ENCODE peak calls at places on chromosomes 4 and X, in five cellular contexts. One of them, this sample, is unnamed.

GRCh38 chr4:188658958-188659522 is 519.8 kb downstream of the TRIML1 start:
- DNase-seq in A549: no peak
- DNase-seq in ovary: no peak
- DNase-seq in transverse colon: no peak
- DNase-seq in stomach: no peak
- DNase-seq in this sample: no peak

GRCh38 chrX:119427024-119427794 is 28.1 kb downstream of the SLC25A43 start:
- DNase-seq in A549: peak; percentile 19
- DNase-seq in ovary: peak; percentile 9
- DNase-seq in transverse colon: peak; percentile 35
- DNase-seq in stomach: no peak
- DNase-seq in this sample: no peak

GRCh38 chr4:184383497-184384055 is 90.8 kb downstream of the IRF2 start:
- DNase-seq in A549: peak; percentile 54
- DNase-seq in ovary: peak; percentile 33
- DNase-seq in transverse colon: peak; percentile 32
- DNase-seq in stomach: peak; percentile 45
- DNase-seq in this sample: no peak

GRCh38 chr4:3207531-3208037 is 41.4 kb upstream of the MSANTD1 start:
- DNase-seq in A549: no peak
- DNase-seq in ovary: no peak
- DNase-seq in transverse colon: no peak
- DNase-seq in stomach: no peak
- DNase-seq in this sample: no peak

GRCh38 chrX:45011131-45011530 is 138.1 kb downstream of the KDM6A start:
- DNase-seq in A549: peak; percentile 44
- DNase-seq in ovary: no peak
- DNase-seq in transverse colon: no peak
- DNase-seq in stomach: no peak
- DNase-seq in this sample: no peak

GRCh38 chrX:149453030-149453429 is 52.1 kb downstream of the IDS start:
- DNase-seq in A549: peak; percentile 13
- DNase-seq in ovary: no peak
- DNase-seq in transverse colon: no peak
- DNase-seq in stomach: no peak
- DNase-seq in this sample: no peak

GRCh38 chr4:150232029-150232428 is 153.8 kb downstream of the DCLK2 start:
- DNase-seq in A549: peak; percentile 10
- DNase-seq in ovary: no peak
- DNase-seq in transverse colon: no peak
- DNase-seq in stomach: no peak
- DNase-seq in this sample: no peak

GRCh38 chr4:187218705-187219245 is 495.1 kb upstream of the FAT1 start:
- DNase-seq in A549: no peak
- DNase-seq in ovary: no peak
- DNase-seq in transverse colon: no peak
- DNase-seq in stomach: no peak
- DNase-seq in this sample: no peak

GRCh38 chrX:55039471-55039870 is 8.7 kb upstream of the ALAS2 start:
- DNase-seq in A549: no peak
- DNase-seq in ovary: no peak
- DNase-seq in transverse colon: no peak
- DNase-seq in stomach: no peak
- DNase-seq in this sample: no peak

GRCh38 chrX:37871626-37872302 is 24.4 kb upstream of the DYNLT3 start:
- DNase-seq in A549: peak; percentile 52
- DNase-seq in ovary: no peak
- DNase-seq in transverse colon: no peak
- DNase-seq in stomach: peak; percentile 29
- DNase-seq in this sample: no peak

GRCh38 chr4:121769341-121769740 is 4.4 kb upstream of the SMIM43 start:
- DNase-seq in A549: no peak
- DNase-seq in ovary: no peak
- DNase-seq in transverse colon: no peak
- DNase-seq in stomach: no peak
- DNase-seq in this sample: no peak

GRCh38 chr4:119172223-119172622 is 36.6 kb downstream of the MYOZ2 start:
- DNase-seq in A549: no peak
- DNase-seq in ovary: no peak
- DNase-seq in transverse colon: no peak
- DNase-seq in stomach: no peak
- DNase-seq in this sample: no peak

GRCh38 chrX:4380710-4381109 is 667.3 kb upstream of the PRKX start:
- DNase-seq in A549: no peak
- DNase-seq in ovary: no peak
- DNase-seq in transverse colon: no peak
- DNase-seq in stomach: no peak
- DNase-seq in this sample: no peak

GRCh38 chrX:108071578-108071977 is 19.8 kb downstream of the PSMD10 start:
- DNase-seq in A549: no peak
- DNase-seq in ovary: no peak
- DNase-seq in transverse colon: no peak
- DNase-seq in stomach: no peak
- DNase-seq in this sample: no peak

GRCh38 chr4:118989098-118990080 is 100.7 kb downstream of the SYNPO2 start:
- DNase-seq in A549: peak; percentile 10
- DNase-seq in ovary: no peak
- DNase-seq in transverse colon: no peak
- DNase-seq in stomach: no peak
- DNase-seq in this sample: no peak

GRCh38 chr4:127203561-127204260 is 429.0 kb upstream of the INTU start:
- DNase-seq in A549: no peak
- DNase-seq in ovary: no peak
- DNase-seq in transverse colon: no peak
- DNase-seq in stomach: no peak
- DNase-seq in this sample: no peak

GRCh38 chr4:8319731-8320385 is 50.3 kb downstream of the HTRA3 start:
- DNase-seq in A549: no peak
- DNase-seq in ovary: peak; percentile 60
- DNase-seq in transverse colon: peak; percentile 25
- DNase-seq in stomach: peak; percentile 21
- DNase-seq in this sample: no peak

GRCh38 chr4:84503495-84504437 is 4.7 kb upstream of the NKX6-1 start:
- DNase-seq in A549: peak; percentile 66
- DNase-seq in ovary: no peak
- DNase-seq in transverse colon: no peak
- DNase-seq in stomach: no peak
- DNase-seq in this sample: no peak

GRCh38 chr4:78585633-78586032 is 34.1 kb downstream of the ANXA3 start:
- DNase-seq in A549: no peak
- DNase-seq in ovary: no peak
- DNase-seq in transverse colon: no peak
- DNase-seq in stomach: no peak
- DNase-seq in this sample: no peak

GRCh38 chr4:48315728-48316630 is 25.4 kb upstream of the SLAIN2 start:
- DNase-seq in A549: peak; percentile 64
- DNase-seq in ovary: no peak
- DNase-seq in transverse colon: no peak
- DNase-seq in stomach: no peak
- DNase-seq in this sample: peak; percentile 24

GRCh38 chr4:24857996-24858395 is 54.8 kb downstream of the CCDC149 start:
- DNase-seq in A549: no peak
- DNase-seq in ovary: no peak
- DNase-seq in transverse colon: no peak
- DNase-seq in stomach: no peak
- DNase-seq in this sample: no peak
- TF ChIP-seq EP300 in A549: no peak
- TF ChIP-seq EP300 in ovary: no peak
- TF ChIP-seq EP300 in transverse colon: no peak
- TF ChIP-seq EP300 in stomach: no peak
- TF ChIP-seq EP300 in this sample: no peak

GRCh38 chr4:182074842-182075241 is 168.4 kb upstream of the TENM3 start:
- DNase-seq in A549: no peak
- DNase-seq in ovary: no peak
- DNase-seq in transverse colon: no peak
- DNase-seq in stomach: no peak
- DNase-seq in this sample: no peak
- TF ChIP-seq EP300 in A549: no peak
- TF ChIP-seq EP300 in ovary: no peak
- TF ChIP-seq EP300 in transverse colon: no peak
- TF ChIP-seq EP300 in stomach: no peak
- TF ChIP-seq EP300 in this sample: no peak

GRCh38 chr4:158208931-158209640 is 1.2 kb upstream of the TMEM144 start:
- DNase-seq in A549: no peak
- DNase-seq in ovary: no peak
- DNase-seq in transverse colon: no peak
- DNase-seq in stomach: no peak
- DNase-seq in this sample: no peak

GRCh38 chr4:158211288-158211687 is 1.0 kb downstream of the TMEM144 start:
- DNase-seq in A549: peak; percentile 18
- DNase-seq in ovary: no peak
- DNase-seq in transverse colon: peak; percentile 35
- DNase-seq in stomach: peak; percentile 28
- DNase-seq in this sample: no peak

GRCh38 chr4:158209825-158210807 is at the start of gene TMEM144:
- DNase-seq in A549: peak; percentile 89
- DNase-seq in ovary: peak; percentile 91
- DNase-seq in transverse colon: peak; percentile 92
- DNase-seq in stomach: peak; percentile 89
- DNase-seq in this sample: peak; percentile 82
- TF ChIP-seq EP300 in A549: no peak
- TF ChIP-seq EP300 in ovary: no peak
- TF ChIP-seq EP300 in transverse colon: no peak
- TF ChIP-seq EP300 in stomach: no peak
- TF ChIP-seq EP300 in this sample: peak; percentile 90

GRCh38 chr4:113300384-113301011 is 251.0 kb downstream of the ANK2 start:
- DNase-seq in A549: peak; percentile 47
- DNase-seq in ovary: no peak
- DNase-seq in transverse colon: no peak
- DNase-seq in stomach: no peak
- DNase-seq in this sample: peak; percentile 36
- TF ChIP-seq EP300 in A549: no peak
- TF ChIP-seq EP300 in ovary: peak; percentile 60
- TF ChIP-seq EP300 in transverse colon: no peak
- TF ChIP-seq EP300 in stomach: no peak
- TF ChIP-seq EP300 in this sample: peak; percentile 81

GRCh38 chr4:23269583-23269982 is 576.8 kb downstream of the GBA3 start:
- DNase-seq in A549: no peak
- DNase-seq in ovary: no peak
- DNase-seq in transverse colon: no peak
- DNase-seq in stomach: no peak
- DNase-seq in this sample: no peak
- TF ChIP-seq EP300 in A549: no peak
- TF ChIP-seq EP300 in ovary: no peak
- TF ChIP-seq EP300 in transverse colon: no peak
- TF ChIP-seq EP300 in stomach: no peak
- TF ChIP-seq EP300 in this sample: no peak

GRCh38 chrX:111372065-111372464 is 39.9 kb downstream of the DCX start:
- DNase-seq in A549: no peak
- DNase-seq in ovary: no peak
- DNase-seq in transverse colon: no peak
- DNase-seq in stomach: no peak
- DNase-seq in this sample: no peak

GRCh38 chrX:111375747-111376146 is 36.2 kb downstream of the DCX start:
- DNase-seq in A549: no peak
- DNase-seq in ovary: no peak
- DNase-seq in transverse colon: no peak
- DNase-seq in stomach: no peak
- DNase-seq in this sample: no peak

GRCh38 chrX:111382277-111382676 is 29.7 kb downstream of the DCX start:
- DNase-seq in A549: no peak
- DNase-seq in ovary: no peak
- DNase-seq in transverse colon: no peak
- DNase-seq in stomach: no peak
- DNase-seq in this sample: no peak

GRCh38 chrX:111376486-111376885 is 35.5 kb downstream of the DCX start:
- DNase-seq in A549: no peak
- DNase-seq in ovary: no peak
- DNase-seq in transverse colon: no peak
- DNase-seq in stomach: no peak
- DNase-seq in this sample: no peak

GRCh38 chrX:111376897-111377601 is 34.9 kb downstream of the DCX start:
- DNase-seq in A549: no peak
- DNase-seq in ovary: no peak
- DNase-seq in transverse colon: no peak
- DNase-seq in stomach: no peak
- DNase-seq in this sample: no peak
- TF ChIP-seq EP300 in A549: no peak
- TF ChIP-seq EP300 in ovary: no peak
- TF ChIP-seq EP300 in transverse colon: no peak
- TF ChIP-seq EP300 in stomach: no peak
- TF ChIP-seq EP300 in this sample: no peak

GRCh38 chr4:87930629-87931028 is 44.9 kb upstream of the SPP1 start:
- DNase-seq in A549: no peak
- DNase-seq in ovary: no peak
- DNase-seq in transverse colon: no peak
- DNase-seq in stomach: no peak
- DNase-seq in this sample: no peak
- TF ChIP-seq EP300 in A549: no peak
- TF ChIP-seq EP300 in ovary: no peak
- TF ChIP-seq EP300 in transverse colon: no peak
- TF ChIP-seq EP300 in stomach: no peak
- TF ChIP-seq EP300 in this sample: no peak

DNA sequence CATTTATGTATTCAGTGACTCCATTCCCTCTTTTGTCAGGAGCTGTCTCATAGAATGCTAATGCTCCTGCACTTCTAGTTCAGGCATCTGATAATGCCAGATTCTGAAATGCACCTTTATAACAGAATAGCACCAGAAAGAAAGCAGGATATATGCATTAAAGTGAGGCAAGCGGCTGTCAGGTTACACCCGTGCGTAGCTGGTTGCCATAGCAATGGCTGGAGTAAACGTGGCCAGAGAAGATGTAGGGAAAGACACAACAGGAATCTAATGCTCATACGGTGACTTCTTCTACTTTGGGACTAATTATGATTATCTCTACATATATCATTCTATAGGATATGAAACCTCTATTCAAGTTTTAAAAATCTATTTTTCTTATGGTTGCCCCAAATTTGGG is 5.9 kb downstream of the EMCN start:
- DNase-seq in A549: no peak
- DNase-seq in ovary: no peak
- DNase-seq in transverse colon: no peak
- DNase-seq in stomach: no peak
- DNase-seq in this sample: no peak
- TF ChIP-seq EP300 in A549: no peak
- TF ChIP-seq EP300 in ovary: no peak
- TF ChIP-seq EP300 in transverse colon: no peak
- TF ChIP-seq EP300 in stomach: no peak
- TF ChIP-seq EP300 in this sample: no peak

GRCh38 chr4:143352052-143352451 is 15.4 kb downstream of the GAB1 start:
- DNase-seq in A549: no peak
- DNase-seq in ovary: no peak
- DNase-seq in transverse colon: peak; percentile 64
- DNase-seq in stomach: no peak
- DNase-seq in this sample: no peak
- TF ChIP-seq EP300 in A549: no peak
- TF ChIP-seq EP300 in ovary: no peak
- TF ChIP-seq EP300 in transverse colon: no peak
- TF ChIP-seq EP300 in stomach: no peak
- TF ChIP-seq EP300 in this sample: no peak